ENCODE peak calls at places on chromosomes 4 and X, in six cellular contexts. B is suprapubic skin, K is tibial nerve, F is erythroblast, I is transverse colon, T is endothelial cell of umbilical vein. S is an unnamed sample.

GRCh38 chr4:86848732-86849617 is at the start of gene SLC10A6:
- DNase-seq in I (no peak), K (peak), F (no peak), B (no peak), T (peak), S (no peak)

GRCh38 chr4:38150766-38151165 is 190.6 kb downstream of the PTTG2 start:
- DNase-seq in B (no peak), F (no peak), K (no peak), T (no peak), I (no peak), S (no peak)

GRCh38 chr4:4439782-4440181 is 52.9 kb downstream of the NSG1 start:
- DNase-seq in K (no peak), B (no peak), T (no peak), I (no peak), F (no peak), S (no peak)

GRCh38 chrX:111131572-111131971 is 35.6 kb downstream of the PAK3 start:
- DNase-seq in K (no peak), T (no peak), B (no peak), I (no peak), F (no peak), S (no peak)

GRCh38 chr4:176565044-176565443 is 227.7 kb downstream of the VEGFC start:
- DNase-seq in K (no peak), F (no peak), B (no peak), T (no peak), I (no peak), S (no peak)

GRCh38 chrX:7191681-7192110 is 43.7 kb upstream of the PUDP start:
- DNase-seq in I (no peak), B (no peak), T (no peak), F (no peak), K (no peak), S (no peak)

GRCh38 chrX:48617542-48618340 is 20.4 kb downstream of the WDR13 start:
- DNase-seq in F (peak), K (no peak), T (peak), B (no peak), I (no peak), S (no peak)

GRCh38 chr4:77347341-77347740 is 190.3 kb downstream of the CCNG2 start:
- DNase-seq in B (no peak), T (no peak), F (no peak), K (no peak), I (peak), S (no peak)

GRCh38 chr4:16217300-16218051 is 8.8 kb downstream of the TAPT1 start:
- DNase-seq in T (no peak), K (no peak), B (no peak), I (no peak), F (no peak), S (no peak)

GRCh38 chr4:145697332-145697731 is 17.4 kb downstream of the C4orf51 start:
- DNase-seq in K (no peak), F (no peak), B (no peak), I (no peak), T (no peak), S (no peak)

GRCh38 chrX:10636337-10636736 is 16.0 kb upstream of the MID1 start:
- DNase-seq in B (no peak), F (peak), I (peak), T (peak), K (no peak), S (no peak)

GRCh38 chrX:19886375-19886774 is 1.0 kb downstream of the SH3KBP1 start:
- DNase-seq in T (no peak), I (no peak), B (no peak), K (no peak), F (no peak), S (no peak)

GRCh38 chr4:110190249-110190648 is 8.2 kb downstream of the ELOVL6 start:
- DNase-seq in I (no peak), T (no peak), F (no peak), K (no peak), B (no peak), S (no peak)

GRCh38 chrX:49001521-49002090 is 458 bp downstream of the GRIPAP1 start:
- DNase-seq in K (no peak), F (peak), I (peak), T (peak), B (no peak), S (peak)

GRCh38 chrX:151175283-151176062 is 911 bp upstream of the GPR50 start:
- DNase-seq in K (no peak), F (no peak), B (no peak), T (no peak), I (no peak), S (no peak)

GRCh38 chrX:2767631-2768455 is 16.0 kb downstream of the XG start:
- DNase-seq in T (no peak), K (peak), I (peak), B (peak), F (no peak), S (peak)

GRCh38 chr4:5638976-5639375 is 69.4 kb downstream of the EVC2 start:
- DNase-seq in B (no peak), T (no peak), F (no peak), I (no peak), K (no peak), S (no peak)

GRCh38 chrX:24231169-24231568 is 81.6 kb downstream of the ZFX start:
- DNase-seq in T (peak), F (peak), K (no peak), B (no peak), I (no peak), S (peak)

GRCh38 chrX:118495958-118496762 is 545 bp downstream of the DOCK11 start:
- DNase-seq in F (peak), I (peak), T (peak), B (no peak), K (no peak), S (peak)

GRCh38 chr4:39362827-39363226 is 3.3 kb downstream of the RFC1 start:
- DNase-seq in I (no peak), B (no peak), T (no peak), K (no peak), F (no peak), S (no peak)

GRCh38 chrX:63250253-63250868 is 100.8 kb downstream of the SPIN4 start:
- DNase-seq in K (no peak), T (peak), I (peak), F (no peak), B (no peak), S (no peak)

GRCh38 chr4:128725405-128725804 is 84.1 kb upstream of the JADE1 start:
- DNase-seq in K (no peak), T (no peak), F (no peak), B (no peak), I (no peak), S (no peak)

GRCh38 chr4:98203406-98204235 is 57.6 kb upstream of the RAP1GDS1 start:
- DNase-seq in K (no peak), F (no peak), T (no peak), B (no peak), I (no peak), S (no peak)

GRCh38 chr4:44583393-44583792 is 68.0 kb downstream of the YIPF7 start:
- DNase-seq in I (no peak), B (no peak), F (peak), K (no peak), T (no peak), S (no peak)

GRCh38 chr4:3746701-3747581 is 19.2 kb upstream of the ADRA2C start:
- DNase-seq in K (no peak), I (no peak), B (no peak), F (no peak), T (no peak), S (no peak)

GRCh38 chrX:20383487-20383886 is 116.8 kb upstream of the RPS6KA3 start:
- DNase-seq in F (no peak), B (no peak), I (no peak), K (no peak), T (no peak), S (no peak)

GRCh38 chr4:4430492-4431195 is 43.7 kb downstream of the NSG1 start:
- DNase-seq in F (peak), T (peak), I (no peak), K (no peak), B (no peak), S (peak)

GRCh38 chrX:119523664-119524184 is 41.5 kb downstream of the STEEP1 start:
- DNase-seq in K (no peak), T (no peak), I (no peak), B (no peak), F (no peak), S (no peak)

GRCh38 chr4:7978489-7978888 is 38.8 kb upstream of the AFAP1 start:
- DNase-seq in T (no peak), F (no peak), K (no peak), I (peak), B (no peak), S (no peak)

GRCh38 chr4:105895609-105896460 is 564 bp downstream of the NPNT start:
- DNase-seq in B (no peak), F (no peak), K (no peak), I (peak), T (no peak), S (no peak)

GRCh38 chrX:46573896-46574336 is 351 bp downstream of the CHST7 start:
- DNase-seq in B (peak), T (peak), I (peak), K (peak), F (peak), S (no peak)

GRCh38 chr4:147425019-147425418 is 55.9 kb upstream of the EDNRA start:
- DNase-seq in T (no peak), B (no peak), F (no peak), I (no peak), K (no peak), S (no peak)

GRCh38 chr4:771464-771863 is 54.5 kb downstream of the CPLX1 start:
- DNase-seq in B (no peak), F (no peak), I (no peak), K (no peak), T (no peak), S (no peak)
- TF ChIP-seq POLR2A in B (no peak), F (no peak), I (no peak), K (no peak), T (no peak), S (no peak)

DNA sequence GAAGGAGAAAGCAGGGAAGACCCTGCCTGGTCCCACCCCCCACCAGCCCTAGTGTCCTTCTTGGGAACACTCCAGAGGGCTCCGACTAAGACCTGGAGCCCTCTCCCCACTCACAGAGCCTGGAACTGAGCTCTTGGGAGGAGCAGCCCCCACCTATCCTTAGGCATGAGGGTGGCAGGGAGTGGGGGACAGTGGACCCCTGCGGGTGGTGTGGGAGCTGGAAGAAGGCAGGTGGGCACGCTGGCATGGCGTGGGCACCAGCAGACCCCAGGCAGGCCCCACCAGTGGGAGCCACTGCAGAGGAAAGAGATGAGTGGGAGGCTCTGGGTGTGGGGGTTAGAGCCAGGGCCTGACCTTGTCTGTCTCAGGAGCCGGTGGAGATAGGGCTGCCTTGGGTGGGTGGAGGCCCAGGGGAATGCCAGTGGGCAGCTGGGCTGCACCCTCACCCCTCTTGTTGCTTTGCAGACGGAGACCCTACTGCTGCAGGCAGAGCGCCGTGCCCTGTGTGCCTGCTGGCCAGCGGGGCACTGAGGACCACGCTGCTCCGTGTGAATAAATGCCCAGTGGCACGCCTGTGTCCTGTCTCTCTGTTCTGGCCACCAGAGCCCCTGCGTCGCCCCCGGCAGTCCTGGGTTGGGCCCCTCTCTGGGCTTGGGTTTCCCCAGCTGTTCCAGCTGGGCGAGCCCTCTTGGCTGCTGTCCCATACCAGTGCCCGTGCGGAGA is 15.6 kb upstream of the NAT8L start:
- DNase-seq in K (no peak), B (peak), T (no peak), I (no peak), F (no peak), S (no peak)
- TF ChIP-seq POLR2A in K (no peak), B (no peak), T (no peak), I (no peak), F (no peak), S (no peak)

GRCh38 chr4:150581611-150582010 is 340 bp upstream of the MAB21L2 start:
- DNase-seq in K (no peak), I (peak), T (no peak), B (no peak), F (no peak), S (no peak)
- TF ChIP-seq POLR2A in K (no peak), I (no peak), T (no peak), B (no peak), F (no peak), S (no peak)

DNA sequence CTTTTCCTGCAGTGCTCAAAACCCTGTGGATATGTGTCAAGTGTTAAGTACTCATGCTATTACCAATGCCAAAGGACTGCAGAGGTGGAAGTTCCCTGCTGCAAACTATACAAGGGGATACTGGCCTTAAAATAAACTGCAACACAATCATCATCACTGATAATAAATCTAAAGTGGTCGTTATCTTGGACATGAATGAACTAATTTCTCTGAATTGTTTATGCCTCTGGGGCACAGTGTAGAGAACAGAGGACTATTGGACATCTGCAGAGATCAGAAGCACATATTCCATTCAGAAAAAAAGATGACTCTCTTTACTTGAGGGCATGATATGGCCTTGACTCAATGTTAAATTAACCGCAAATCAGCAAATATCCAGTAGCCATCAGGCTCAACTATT is 542.6 kb upstream of the IGFBP7 start:
- DNase-seq in K (no peak), F (no peak), I (no peak), B (no peak), T (no peak), S (no peak)
- TF ChIP-seq POLR2A in K (no peak), F (no peak), I (no peak), B (no peak), T (no peak), S (no peak)

S was measured in H54.